ENCODE peak calls at places on chromosomes 12 and 14, in four cellular contexts. K is HepG2, U is GM12878, Y is K562. O is an unnamed sample.
A peak's percentile ranks its signal among the peaks of the same experiment; 100 is the strongest.

GRCh38 chr12:21678959-21679358 is 21.3 kb upstream of the LDHB start:
- DNase-seq in K (no peak), Y (no peak), U (no peak), O (no peak)

GRCh38 chr12:26691234-26691970 is 141.6 kb downstream of the ITPR2 start:
- DNase-seq in Y (peak; percentile 79), U (no peak), K (peak; percentile 24), O (peak; percentile 81)

GRCh38 chr12:7907009-7907408 is 29.0 kb downstream of the SLC2A3 start:
- DNase-seq in K (peak; percentile 97), U (no peak), Y (peak; percentile 74), O (peak; percentile 56)

GRCh38 chr14:73888460-73888725 is 1.7 kb downstream of the ZNF410 start:
- DNase-seq in Y (no peak), U (no peak), K (no peak), O (no peak)

GRCh38 chr14:34806257-34806656 is 68.9 kb downstream of the BAZ1A start:
- DNase-seq in U (no peak), K (no peak), Y (no peak), O (no peak)

GRCh38 chr12:51838036-51838435 is 10.5 kb downstream of the FIGNL2 start:
- DNase-seq in K (no peak), Y (no peak), U (no peak), O (no peak)

GRCh38 chr14:87186745-87187144 is 806.2 kb downstream of the GALC start:
- DNase-seq in Y (no peak), U (no peak), K (no peak), O (no peak)

GRCh38 chr12:3138896-3139590 is 61.9 kb downstream of the TSPAN9 start:
- DNase-seq in K (no peak), Y (no peak), U (no peak), O (no peak)

GRCh38 chr12:59973515-59973914 is 377.7 kb downstream of the SLC16A7 start:
- DNase-seq in U (no peak), K (no peak), Y (no peak), O (peak; percentile 40)

GRCh38 chr14:98548071-98548686 is 723.8 kb downstream of the BCL11B start:
- DNase-seq in K (no peak), Y (no peak), U (no peak), O (no peak)

GRCh38 chr12:3727877-3728632 is 24.9 kb downstream of the CRACR2A start:
- DNase-seq in U (peak; percentile 66), K (no peak), Y (peak; percentile 8), O (no peak)

DNA sequence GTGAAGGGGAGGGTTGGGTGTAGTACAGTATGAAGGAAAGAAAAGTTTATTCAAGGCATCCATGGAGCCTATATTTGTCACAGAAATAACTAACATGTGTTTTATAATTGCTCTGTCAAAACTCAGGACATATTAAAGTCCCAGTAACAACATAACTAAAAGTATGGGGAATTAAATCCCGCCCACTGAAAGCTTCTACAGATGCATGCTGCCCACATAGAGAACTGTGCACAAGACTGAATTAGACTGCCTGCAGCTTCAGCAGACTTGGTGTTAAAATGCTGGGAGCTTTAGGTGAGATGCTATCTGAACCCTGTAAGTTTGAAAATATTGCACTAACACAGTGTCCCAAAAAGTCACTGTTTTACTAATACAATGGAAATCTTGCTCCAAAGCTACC is 237.8 kb downstream of the BCAT1 start:
- DNase-seq in U (no peak), Y (no peak), K (no peak), O (no peak)
- TF ChIP-seq POLR2A in U (no peak), Y (no peak), K (no peak), O (no peak)

GRCh38 chr12:128019996-128020544 is 246.9 kb upstream of the TMEM132C start:
- DNase-seq in K (no peak), Y (peak; percentile 28), U (no peak), O (no peak)

GRCh38 chr12:128026696-128027574 is 240.0 kb upstream of the TMEM132C start:
- DNase-seq in U (no peak), Y (no peak), K (no peak), O (no peak)

GRCh38 chr12:128021561-128021960 is 245.4 kb upstream of the TMEM132C start:
- DNase-seq in Y (no peak), U (no peak), K (no peak), O (no peak)

GRCh38 chr12:128025856-128026255 is 241.1 kb upstream of the TMEM132C start:
- DNase-seq in U (no peak), Y (no peak), K (no peak), O (no peak)
- TF ChIP-seq ZBTB33 in U (no peak), Y (no peak), K (no peak), O (no peak)

GRCh38 chr14:103528158-103528511 is 861 bp upstream of the TRMT61A start:
- DNase-seq in U (no peak), K (no peak), Y (no peak), O (no peak)

GRCh38 chr14:103530390-103530789 is 1.4 kb downstream of the TRMT61A start:
- DNase-seq in K (no peak), U (no peak), Y (peak; percentile 58), O (no peak)

GRCh38 chr14:103527408-103528157 is 1.4 kb upstream of the TRMT61A start:
- DNase-seq in U (peak; percentile 67), Y (no peak), K (no peak), O (no peak)

GRCh38 chr14:103529383-103530365 is 678 bp downstream of the TRMT61A start:
- DNase-seq in Y (no peak), U (no peak), K (no peak), O (no peak)

DNA sequence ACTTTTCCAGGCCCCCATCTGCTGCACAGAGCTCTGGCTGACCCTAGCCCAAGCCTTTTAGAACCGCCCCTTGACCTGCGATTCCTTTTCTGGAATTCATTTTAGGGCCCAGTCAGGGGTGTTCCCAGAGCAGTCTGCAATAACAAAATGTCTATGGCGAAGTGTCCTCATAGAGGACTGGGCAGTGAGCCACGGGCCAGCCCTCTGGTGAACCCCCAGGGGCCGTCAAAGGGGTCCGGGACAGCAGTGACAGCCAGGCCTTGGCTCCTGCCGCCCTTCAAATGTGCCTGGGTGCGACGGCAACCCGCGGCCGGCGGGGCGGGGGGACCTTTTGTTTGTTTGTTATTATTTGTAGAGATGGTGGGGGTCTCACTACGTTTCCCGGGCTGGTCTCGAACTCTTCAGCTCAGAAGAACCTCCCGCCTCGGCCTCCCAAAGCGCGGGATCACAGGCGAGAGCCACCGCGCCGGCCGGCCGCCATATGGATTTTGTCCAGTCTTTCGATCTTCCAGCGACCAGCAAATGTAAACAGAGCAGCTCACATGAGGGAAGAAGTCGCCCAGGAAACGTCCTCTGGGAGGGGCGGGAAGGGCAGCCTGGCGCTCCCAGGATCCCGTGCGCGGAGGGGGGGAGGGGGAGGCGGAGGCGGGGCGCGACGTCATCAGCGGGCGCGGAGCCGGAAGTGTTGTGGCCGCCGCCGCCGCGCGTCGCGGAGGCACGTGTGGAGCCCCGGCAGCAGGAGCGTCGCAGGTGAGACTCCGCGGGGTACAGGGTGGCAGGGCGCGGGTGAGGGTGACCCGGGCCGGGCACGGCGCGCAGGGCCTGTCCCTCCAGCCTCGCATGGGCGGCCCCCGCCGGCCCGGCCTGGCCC is at the start of gene TRMT61A:
- DNase-seq in K (peak; percentile 92), Y (peak; percentile 91), U (no peak), O (peak; percentile 62)
- TF ChIP-seq POLR2A in K (peak; percentile 71), Y (peak; percentile 43), U (peak; percentile 84), O (no peak)

DNA sequence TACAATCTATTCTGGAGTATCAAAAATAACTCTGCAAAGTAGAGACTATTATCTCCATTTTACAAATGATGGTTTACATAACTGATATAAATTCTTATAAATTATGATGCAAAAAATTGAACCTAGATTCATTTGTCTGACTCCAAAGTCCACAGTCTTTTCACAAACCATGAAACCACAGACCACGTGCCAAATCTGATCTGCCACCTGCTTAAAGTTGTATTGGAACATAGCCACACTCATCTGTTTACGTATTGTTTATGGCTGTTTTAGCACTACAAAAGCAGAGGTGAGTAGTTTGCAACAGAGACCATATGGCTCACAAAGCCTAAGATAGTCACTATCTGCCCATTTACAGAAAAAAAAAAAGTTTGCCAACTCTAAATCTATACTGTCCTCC is 105.3 kb downstream of the KCNH5 start:
- DNase-seq in Y (no peak), K (no peak), U (no peak), O (no peak)
- TF ChIP-seq ZBTB33 in Y (no peak), K (no peak), U (no peak), O (no peak)

DNA sequence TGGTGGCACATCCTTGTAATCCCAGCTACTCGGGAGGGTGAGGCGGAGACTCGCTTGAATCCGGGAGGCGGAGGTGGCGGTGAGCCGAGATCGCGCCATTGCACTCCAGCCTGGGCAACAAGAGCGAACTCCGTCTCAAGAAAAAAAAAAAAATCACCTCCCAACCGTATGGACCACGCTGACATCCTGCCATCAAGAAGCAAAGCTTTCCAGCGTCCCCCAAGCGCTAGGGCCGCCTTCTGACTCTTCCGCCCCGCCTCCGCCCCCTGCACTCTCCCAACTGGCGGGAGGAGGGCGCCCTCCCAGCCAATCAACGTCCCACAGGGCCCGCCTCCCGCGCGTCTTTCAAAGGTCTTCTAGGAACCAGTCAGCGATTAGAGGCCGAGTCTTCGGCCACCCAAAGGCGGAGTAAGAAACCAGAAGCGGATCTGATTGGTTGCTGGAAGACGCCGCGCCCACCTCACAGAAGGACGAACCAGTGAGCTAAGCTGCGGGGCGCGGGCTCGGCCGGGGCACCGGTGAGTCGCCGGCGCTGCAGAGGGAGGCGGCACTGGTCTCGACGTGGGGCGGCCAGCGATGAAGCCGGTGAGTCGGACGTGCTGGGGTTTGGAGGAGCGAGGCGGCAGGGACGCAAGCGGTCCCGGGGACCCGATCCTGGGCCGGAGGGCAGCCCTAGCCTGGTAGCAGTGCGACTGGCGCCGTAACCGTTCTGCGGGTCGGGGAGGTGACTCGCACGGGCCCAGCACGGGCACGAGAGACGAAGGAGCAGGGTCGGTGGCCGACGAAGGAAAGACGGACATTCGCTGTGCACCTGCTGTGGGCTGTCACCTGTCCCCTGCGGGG is at the start of gene CDKN3:
- DNase-seq in U (peak; percentile 95), Y (peak; percentile 97), K (peak; percentile 98), O (peak; percentile 99)
- TF ChIP-seq POLR2A in U (peak; percentile 99), Y (peak; percentile 89), K (peak; percentile 95), O (peak; percentile 70)

GRCh38 chr14:55713496-55713895 is 133.5 kb downstream of the KTN1 start:
- DNase-seq in Y (no peak), K (no peak), U (no peak), O (no peak)
- TF ChIP-seq ZBTB33 in Y (no peak), K (no peak), U (no peak), O (no peak)

GRCh38 chr12:121466800-121467637 is 67.1 kb downstream of the RNF34 start:
- DNase-seq in Y (peak; percentile 94), K (peak; percentile 72), U (peak; percentile 43), O (peak; percentile 69)
- TF ChIP-seq POLR2A in Y (peak; percentile 40), K (no peak), U (peak; percentile 77), O (peak; percentile 51)

GRCh38 chr14:75277000-75277795 is 1.4 kb upstream of the FOS start:
- DNase-seq in K (peak; percentile 66), U (no peak), Y (peak; percentile 86), O (no peak)
- TF ChIP-seq ZBTB33 in K (no peak), U (no peak), Y (no peak), O (peak; percentile 13)

DNA sequence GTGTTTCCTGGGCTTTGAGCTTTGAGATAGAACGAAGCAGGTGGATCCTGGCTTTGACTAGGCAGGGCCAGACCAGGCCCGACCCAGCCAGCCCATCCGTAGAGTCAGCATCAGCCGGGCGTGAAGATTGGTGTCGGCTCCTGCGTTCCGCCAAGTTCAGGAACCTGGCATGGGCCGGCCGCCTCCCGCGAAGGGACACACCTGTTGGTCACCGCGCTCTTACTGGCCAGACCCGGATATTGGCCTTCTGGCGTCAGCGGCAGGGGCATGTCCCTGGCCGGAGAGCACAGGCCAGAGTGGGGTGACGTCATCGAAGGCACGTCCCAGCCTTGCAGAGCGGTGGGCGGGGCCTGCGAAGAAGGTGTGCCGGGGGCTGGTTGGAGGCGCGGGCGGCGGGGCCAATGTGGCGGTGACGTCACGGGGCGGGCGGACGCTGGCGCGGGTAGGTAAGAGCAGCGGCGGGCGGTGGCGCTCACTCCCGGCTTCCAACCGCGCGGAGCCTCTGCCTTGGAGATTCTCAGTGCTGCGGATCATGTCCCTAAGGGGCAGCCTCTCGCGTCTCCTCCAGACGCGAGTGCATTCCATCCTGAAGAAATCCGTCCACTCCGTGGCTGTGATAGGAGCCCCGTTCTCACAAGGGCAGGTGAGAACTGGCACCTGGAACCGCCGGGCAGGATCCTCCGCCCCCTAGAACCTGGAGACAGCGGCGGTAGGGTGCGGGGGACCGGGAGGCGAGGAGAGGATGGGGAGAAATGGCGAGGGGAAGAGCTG is at the start of gene ARG2:
- DNase-seq in Y (peak; percentile 96), U (peak; percentile 65), K (peak; percentile 95), O (peak; percentile 98)
- TF ChIP-seq POLR2A in Y (peak; percentile 74), U (peak; percentile 56), K (peak; percentile 89), O (peak; percentile 46)

O was measured in HCT116.